ENCODE peak calls at places on chromosomes 4 and X, in seven cellular contexts. E is GM12865; B is CD4-positive, alpha-beta T cell; Q is NCI-H2029; L is left cardiac atrium; O is left ventricle myocardium inferior; M is stimulated activated CD8-positive, alpha-beta memory T cell treated with anti-CD3 and anti-CD28 coated beads, Interleukin-7, amount 100 ng/mL, for 1 hour. N is an unnamed sample.

GRCh38 chrX:150361070-150361776 is 1.9 kb upstream of the MAMLD1 start:
- DNase-seq in E (no peak), B (no peak), Q (no peak), L (no peak), O (no peak), M (no peak), N (peak; percentile 8)

GRCh38 chr4:1985287-1985686 is 23.5 kb downstream of the NELFA start:
- DNase-seq in E (no peak), B (no peak), Q (no peak), L (no peak), O (no peak), M (no peak), N (no peak)

GRCh38 chr4:79597266-79597665 is 189.2 kb upstream of the GK2 start:
- DNase-seq in E (no peak), B (no peak), Q (no peak), L (no peak), O (no peak), M (no peak), N (no peak)

GRCh38 chr4:152919826-152920225 is 16.3 kb upstream of the FHDC1 start:
- DNase-seq in E (no peak), B (no peak), Q (no peak), L (no peak), O (no peak), M (no peak), N (no peak)

GRCh38 chr4:77990904-77991358 is 66.2 kb upstream of the FRAS1 start:
- DNase-seq in E (no peak), B (no peak), Q (no peak), L (no peak), O (no peak), M (no peak), N (peak; percentile 6)

GRCh38 chr4:185472063-185472542 is 570 bp upstream of the CCDC110 start:
- DNase-seq in E (peak; percentile 45), B (no peak), Q (no peak), L (no peak), O (no peak), M (no peak), N (no peak)

GRCh38 chr4:53994382-53994781 is 70.0 kb downstream of the CHIC2 start:
- DNase-seq in E (no peak), B (no peak), Q (no peak), L (no peak), O (no peak), M (no peak), N (no peak)

GRCh38 chr4:38728651-38729141 is 54.1 kb downstream of the TLR10 start:
- DNase-seq in E (no peak), B (no peak), Q (peak; percentile 79), L (no peak), O (no peak), M (no peak), N (peak; percentile 33)

GRCh38 chrX:154040307-154040756 is 20.6 kb upstream of the IRAK1 start:
- DNase-seq in E (no peak), B (no peak), Q (no peak), L (no peak), O (no peak), M (no peak), N (no peak)

GRCh38 chrX:69556094-69557011 is 52.2 kb downstream of the NALF2 start:
- DNase-seq in E (peak; percentile 0), B (no peak), Q (peak; percentile 1), L (no peak), O (no peak), M (no peak), N (peak; percentile 31)

GRCh38 chr4:38166082-38166481 is 205.9 kb downstream of the PTTG2 start:
- DNase-seq in E (no peak), B (no peak), Q (no peak), L (no peak), O (no peak), M (no peak), N (peak; percentile 26)

GRCh38 chrX:96435636-96436035 is 249.0 kb upstream of the DIAPH2 start:
- DNase-seq in E (no peak), B (no peak), Q (no peak), L (no peak), O (no peak), M (no peak), N (no peak)

GRCh38 chrX:80812176-80812575 is 2.5 kb upstream of the BRWD3 start:
- DNase-seq in E (peak; percentile 66), B (peak; percentile 23), Q (no peak), L (no peak), O (peak; percentile 19), M (no peak), N (peak; percentile 83)

GRCh38 chr4:48635310-48635709 is 144.8 kb downstream of the FRYL start:
- DNase-seq in E (peak; percentile 11), B (no peak), Q (no peak), L (no peak), O (no peak), M (no peak), N (no peak)

GRCh38 chr4:21801661-21802355 is 146.8 kb downstream of the KCNIP4 start:
- DNase-seq in E (no peak), B (no peak), Q (no peak), L (no peak), O (no peak), M (no peak), N (no peak)

GRCh38 chr4:92551616-92552015 is 247.8 kb downstream of the GRID2 start:
- DNase-seq in E (no peak), B (no peak), Q (no peak), L (no peak), O (no peak), M (no peak), N (peak; percentile 58)

GRCh38 chr4:1753692-1754311 is 32.5 kb downstream of the TACC3 start:
- DNase-seq in E (no peak), B (no peak), Q (no peak), L (no peak), O (no peak), M (no peak), N (peak; percentile 23)

GRCh38 chr4:76736434-76736833 is 161.5 kb downstream of the SOWAHB start:
- DNase-seq in E (no peak), B (no peak), Q (no peak), L (no peak), O (no peak), M (no peak), N (no peak)

GRCh38 chr4:158285429-158286216 is 75.3 kb downstream of the TMEM144 start:
- DNase-seq in E (no peak), B (no peak), Q (no peak), L (no peak), O (no peak), M (no peak), N (no peak)

GRCh38 chr4:88251914-88252313 is 32.4 kb downstream of the PPM1K start:
- DNase-seq in E (no peak), B (no peak), Q (no peak), L (no peak), O (no peak), M (no peak), N (no peak)

GRCh38 chr4:87746001-87746400 is 53.4 kb upstream of the IBSP start:
- DNase-seq in E (no peak), B (no peak), Q (no peak), L (no peak), O (no peak), M (no peak), N (no peak)

GRCh38 chr4:76188557-76188956 is 25.1 kb downstream of the SCARB2 start:
- DNase-seq in E (no peak), B (no peak), Q (no peak), L (no peak), O (no peak), M (no peak), N (no peak)

GRCh38 chrX:101057095-101057714 is 5.3 kb upstream of the TRMT2B start:
- DNase-seq in E (peak; percentile 39), B (no peak), Q (no peak), L (no peak), O (no peak), M (no peak), N (peak; percentile 75)

GRCh38 chr4:109040441-109040840 is 262.0 kb downstream of the COL25A1 start:
- DNase-seq in E (no peak), B (no peak), Q (no peak), L (no peak), O (no peak), M (no peak), N (peak; percentile 21)

GRCh38 chr4:1056671-1057402 is 45.4 kb downstream of the FGFRL1 start:
- DNase-seq in E (no peak), B (no peak), Q (no peak), L (no peak), O (no peak), M (no peak), N (no peak)

GRCh38 chr4:16043820-16044554 is 39.8 kb downstream of the PROM1 start:
- DNase-seq in E (no peak), B (no peak), Q (no peak), L (no peak), O (no peak), M (no peak), N (no peak)

GRCh38 chr4:16884673-16885460 is 13.6 kb downstream of the LDB2 start:
- DNase-seq in E (no peak), B (no peak), Q (no peak), L (no peak), O (no peak), M (no peak), N (peak; percentile 15)

GRCh38 chr4:88599298-88599697 is 7.0 kb downstream of the HERC3 start:
- DNase-seq in E (no peak), B (no peak), Q (no peak), L (no peak), O (no peak), M (no peak), N (no peak)

GRCh38 chr4:33709247-33709646 is 2535.1 kb downstream of the ARAP2 start:
- DNase-seq in E (no peak), B (no peak), Q (no peak), L (no peak), O (no peak), M (no peak), N (peak; percentile 50)

GRCh38 chr4:76459291-76459723 is 24.3 kb downstream of the SHROOM3 start:
- DNase-seq in E (no peak), B (no peak), Q (no peak), L (no peak), O (no peak), M (no peak), N (no peak)

N was measured in OCI-M1.